ENCODE peak calls at places on chromosomes 12 and 14, in ten cellular contexts. E is upper lobe of right lung; V is sigmoid colon; I is CD8-positive, alpha-beta T cell; T is kidney epithelial cell; C is heart left ventricle; J is fibroblast of the aortic adventitia; P is HFF-Myc; D is OCI-LY7; Q is effector memory CD4-positive, alpha-beta T cell. A is an unnamed sample.

GRCh38 chr14:100108840-100109593 is 43.8 kb downstream of the EVL start:
- DNase-seq in E (no peak), V (peak), I (no peak), T (no peak), C (no peak), J (peak), P (no peak), D (no peak), Q (no peak), A (no peak)

GRCh38 chr14:73755434-73756014 is 41.3 kb upstream of the PNMA1 start:
- DNase-seq in E (peak), V (peak), I (no peak), T (no peak), C (no peak), J (no peak), P (no peak), D (peak), Q (no peak), A (no peak)

GRCh38 chr14:85516239-85517112 is 13.5 kb upstream of the FLRT2 start:
- DNase-seq in E (no peak), V (no peak), I (no peak), T (no peak), C (no peak), J (peak), P (peak), D (no peak), Q (no peak), A (peak)

GRCh38 chr12:18864900-18865561 is 127.1 kb downstream of the CAPZA3 start:
- DNase-seq in E (no peak), V (no peak), I (no peak), T (peak), C (no peak), J (peak), P (peak), D (no peak), Q (no peak), A (peak)

GRCh38 chr14:34496679-34497513 is 34.9 kb upstream of the SPTSSA start:
- DNase-seq in E (no peak), V (peak), I (no peak), T (peak), C (peak), J (peak), P (peak), D (no peak), Q (no peak), A (peak)

GRCh38 chr14:61461808-61462275 is 140.5 kb downstream of the PRKCH start:
- DNase-seq in E (no peak), V (no peak), I (peak), T (no peak), C (no peak), J (peak), P (peak), D (peak), Q (no peak), A (no peak)

GRCh38 chr12:32727237-32727636 is 28.5 kb downstream of the YARS2 start:
- DNase-seq in E (no peak), V (no peak), I (no peak), T (no peak), C (no peak), J (no peak), P (peak), D (no peak), Q (no peak), A (no peak)

GRCh38 chr14:101181717-101182313 is 278.3 kb upstream of the RTL1 start:
- DNase-seq in E (peak), V (no peak), I (no peak), T (no peak), C (no peak), J (no peak), P (no peak), D (no peak), Q (no peak), A (no peak)

GRCh38 chr14:104684449-104684821 is 5.0 kb upstream of the INF2 start:
- DNase-seq in E (no peak), V (no peak), I (no peak), T (no peak), C (peak), J (no peak), P (no peak), D (no peak), Q (no peak), A (no peak)

DNA sequence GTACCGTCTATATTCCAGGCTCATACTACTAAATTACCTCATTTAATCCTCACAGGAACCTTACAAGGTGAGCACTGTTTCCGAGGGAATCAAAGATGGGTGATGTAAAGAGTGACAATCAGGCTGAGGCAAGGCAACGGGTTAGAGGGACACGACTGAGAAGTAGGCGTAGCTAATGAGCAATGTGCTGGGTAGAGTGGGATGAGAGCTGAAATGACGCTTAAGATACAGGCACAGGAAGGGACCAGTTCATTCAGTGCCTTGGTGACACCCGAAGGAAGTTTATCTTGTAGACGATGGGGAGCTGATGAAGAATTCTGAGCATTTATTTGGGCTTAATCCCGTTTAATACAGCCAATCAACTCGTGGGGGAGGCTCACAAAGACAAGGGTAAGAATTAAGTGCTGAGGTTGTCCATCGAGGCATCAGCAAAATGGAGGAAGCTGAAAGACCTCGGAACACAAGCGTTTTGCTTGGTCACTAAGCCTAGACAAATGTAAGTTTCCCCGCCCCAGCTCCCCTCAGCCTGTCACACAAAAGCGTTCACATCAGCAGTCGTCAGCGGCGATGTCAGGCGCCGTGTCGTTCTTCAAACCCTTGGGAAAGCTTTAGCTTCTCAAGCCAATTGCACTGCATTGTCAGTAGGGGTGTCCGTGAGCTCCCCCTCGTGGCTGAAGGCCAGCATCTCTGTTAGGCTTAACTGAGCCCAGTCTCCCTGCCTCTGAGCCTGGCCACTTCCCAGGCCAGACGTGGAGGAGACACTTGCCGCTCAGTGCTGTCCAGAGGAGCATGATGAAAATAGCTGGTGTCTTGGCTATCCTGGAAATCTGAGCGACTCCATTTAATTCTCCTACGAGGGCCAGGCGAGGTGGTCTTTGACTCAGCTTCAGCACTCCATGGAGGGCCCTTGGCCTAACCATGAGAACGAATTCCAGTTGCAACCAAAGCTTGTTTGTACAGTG is 288.5 kb upstream of the G2E3 start:
- DNase-seq in E (peak), V (peak), I (peak), T (peak), C (peak), J (peak), P (peak), D (peak), Q (no peak), A (peak)
- H3K4me3 ChIP-seq in E (no peak), V (peak), I (no peak), T (peak), C (peak), J (peak), P (no peak), D (no peak), Q (no peak), A (peak)

GRCh38 chr12:105084251-105085250 is at the start of gene ALDH1L2:
- DNase-seq in E (peak), V (peak), I (peak), T (peak), C (peak), J (peak), P (peak), D (no peak), Q (peak), A (peak)
- H3K4me3 ChIP-seq in E (peak), V (peak), I (no peak), T (peak), C (peak), J (peak), P (peak), D (peak), Q (peak), A (peak)

DNA sequence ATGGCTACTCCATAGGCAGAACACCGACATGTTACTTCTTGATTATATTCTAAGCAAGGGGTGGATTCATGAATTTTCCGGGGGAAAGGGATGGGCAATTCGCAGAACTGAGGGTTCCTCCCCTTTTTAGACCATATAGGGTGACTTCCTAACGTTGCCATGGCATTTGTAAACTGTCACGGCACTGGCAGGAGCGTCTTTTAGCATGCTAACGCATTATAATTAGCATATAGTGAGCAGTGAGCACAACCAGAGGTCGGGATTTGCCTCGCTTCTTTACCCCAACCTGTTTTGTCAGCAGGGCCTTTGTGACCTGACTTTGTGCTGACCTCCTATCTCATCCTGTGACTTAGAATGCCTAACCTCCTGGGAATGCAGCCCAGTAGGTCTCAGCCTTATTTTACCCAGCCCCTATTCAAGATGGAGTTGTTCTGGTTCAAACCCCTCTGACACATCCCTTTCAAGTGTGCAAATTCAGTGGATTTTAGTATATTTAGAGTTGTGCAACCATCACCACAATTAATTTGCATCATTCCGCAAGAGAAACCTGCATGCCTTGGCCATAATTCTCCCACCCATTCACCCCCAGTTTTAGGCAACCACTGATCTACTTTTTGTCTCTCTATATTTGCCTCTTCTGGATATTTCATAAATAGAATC is 27.4 kb downstream of the PALS1 start:
- DNase-seq in E (no peak), V (no peak), I (no peak), T (no peak), C (no peak), J (no peak), P (no peak), D (no peak), Q (no peak), A (no peak)
- H3K4me3 ChIP-seq in E (no peak), V (peak), I (no peak), T (no peak), C (peak), J (peak), P (no peak), D (no peak), Q (no peak), A (no peak)

GRCh38 chr12:103050273-103050672 is 92.8 kb downstream of the ASCL1 start:
- DNase-seq in E (no peak), V (no peak), I (no peak), T (no peak), C (no peak), J (no peak), P (no peak), D (no peak), Q (no peak), A (no peak)
- H3K4me3 ChIP-seq in E (no peak), V (no peak), I (no peak), T (no peak), C (no peak), J (no peak), P (no peak), D (no peak), Q (no peak), A (no peak)

A was measured in AG09309.